ENCODE peak calls at places on chromosomes 6 and 20, in seven cellular contexts. C, W, Z, X, F, B and G are unnamed samples.
A peak's percentile ranks its signal among the peaks of the same experiment; 100 is the strongest.

GRCh38 chr20:4341804-4342560 is 326.6 kb upstream of the RNF24 start:
- DNase-seq in C (no peak), W (peak; percentile 90), Z (no peak), X (no peak), F (no peak), B (no peak), G (no peak)

GRCh38 chr20:9628589-9628988 is 114.2 kb downstream of the LAMP5 start:
- DNase-seq in C (no peak), W (no peak), Z (no peak), X (no peak), F (no peak), B (no peak), G (no peak)

GRCh38 chr6:50824505-50824904 is 5.8 kb downstream of the TFAP2B start:
- DNase-seq in C (no peak), W (no peak), Z (no peak), X (no peak), F (no peak), B (no peak), G (no peak)

GRCh38 chr6:165274611-165275010 is 34.8 kb downstream of the C6orf118 start:
- DNase-seq in C (no peak), W (no peak), Z (no peak), X (no peak), F (no peak), B (no peak), G (no peak)

GRCh38 chr20:53089866-53090265 is 117.7 kb downstream of the TSHZ2 start:
- DNase-seq in C (no peak), W (no peak), Z (no peak), X (no peak), F (no peak), B (no peak), G (peak; percentile 72)

GRCh38 chr6:133358598-133358997 is 117.4 kb downstream of the EYA4 start:
- DNase-seq in C (no peak), W (no peak), Z (no peak), X (no peak), F (no peak), B (no peak), G (no peak)

GRCh38 chr6:53302678-53303360 is 45.9 kb downstream of the ELOVL5 start:
- DNase-seq in C (no peak), W (peak; percentile 97), Z (no peak), X (no peak), F (no peak), B (no peak), G (no peak)

GRCh38 chr20:36373089-36373488 is 67.0 kb downstream of the DLGAP4 start:
- DNase-seq in C (no peak), W (no peak), Z (no peak), X (no peak), F (no peak), B (no peak), G (no peak)

GRCh38 chr20:3238616-3239025 is 369 bp downstream of the SLC4A11 start:
- DNase-seq in C (no peak), W (peak; percentile 7), Z (no peak), X (no peak), F (peak; percentile 60), B (peak; percentile 41), G (peak; percentile 23)

GRCh38 chr20:36050436-36051317 is 82.3 kb downstream of the CNBD2 start:
- DNase-seq in C (peak; percentile 89), W (peak; percentile 85), Z (peak; percentile 50), X (peak; percentile 81), F (peak; percentile 94), B (peak; percentile 94), G (peak; percentile 93)

DNA sequence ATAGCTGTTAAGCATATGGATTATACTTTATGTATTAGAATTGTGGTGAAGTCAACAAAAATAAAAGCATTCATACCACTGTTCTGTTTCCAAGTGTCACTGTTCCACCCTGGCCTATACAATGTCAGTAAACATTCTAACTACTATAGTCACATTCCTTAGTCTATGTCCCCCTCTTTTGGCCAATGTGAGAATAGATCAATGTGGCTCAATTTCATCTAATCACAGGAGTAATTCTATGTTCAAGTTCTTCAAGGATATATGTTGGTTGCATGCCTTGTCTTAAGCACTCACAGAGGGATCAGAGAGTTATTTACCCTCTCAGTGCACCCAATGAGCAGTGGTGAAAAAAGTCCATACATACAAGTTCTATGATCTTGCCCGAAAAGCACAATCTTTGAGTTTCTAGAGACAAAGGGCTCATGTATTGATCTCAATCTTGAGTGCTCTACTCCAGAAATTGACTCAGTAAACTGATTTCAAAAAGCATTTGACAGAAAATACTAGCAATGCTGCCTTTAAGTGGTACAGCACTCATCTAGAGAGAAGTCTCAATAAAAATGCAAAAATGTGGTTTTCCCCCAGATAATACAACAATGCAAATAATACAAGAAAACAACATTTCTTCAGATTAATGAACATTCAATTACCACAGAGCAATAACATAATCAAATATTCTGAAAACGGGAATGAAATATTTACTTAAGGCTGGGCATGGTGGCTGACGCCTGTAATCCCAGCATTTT is 16.5 kb downstream of the SMLR1 start:
- DNase-seq in C (no peak), W (peak; percentile 37), Z (no peak), X (no peak), F (no peak), B (no peak), G (no peak)
- TF ChIP-seq CTCF in C (peak; percentile 67), W (peak; percentile 55), Z (no peak), X (peak; percentile 27), F (peak; percentile 41), B (peak; percentile 69), G (no peak)

GRCh38 chr6:404685-405423 is 13.3 kb downstream of the IRF4 start:
- DNase-seq in C (no peak), W (no peak), Z (no peak), X (no peak), F (no peak), B (no peak), G (no peak)
- H3K27me3 ChIP-seq in C (no peaks in the 10 kb centered on the region), W (no peaks in the 10 kb centered on the region), Z (no peaks in the 10 kb centered on the region), X (no peaks in the 10 kb centered on the region), F (peaks cover 64% of the 10 kb centered on the region), B (no peaks in the 10 kb centered on the region), G (no peaks in the 10 kb centered on the region)

GRCh38 chr6:37022135-37022863 is 16.8 kb downstream of the FGD2 start:
- DNase-seq in C (no peak), W (no peak), Z (no peak), X (no peak), F (no peak), B (no peak), G (no peak)

GRCh38 chr6:37020426-37021211 is 15.2 kb downstream of the FGD2 start:
- DNase-seq in C (no peak), W (no peak), Z (no peak), X (no peak), F (no peak), B (no peak), G (no peak)

GRCh38 chr6:37019065-37019450 is 13.6 kb downstream of the FGD2 start:
- DNase-seq in C (no peak), W (no peak), Z (no peak), X (no peak), F (no peak), B (no peak), G (no peak)

GRCh38 chr6:37018152-37019064 is 13.0 kb downstream of the FGD2 start:
- DNase-seq in C (peak; percentile 89), W (peak; percentile 76), Z (peak; percentile 73), X (peak; percentile 87), F (peak; percentile 88), B (peak; percentile 93), G (peak; percentile 96)

GRCh38 chr6:37021356-37022129 is 16.1 kb downstream of the FGD2 start:
- DNase-seq in C (no peak), W (peak; percentile 34), Z (no peak), X (no peak), F (no peak), B (no peak), G (peak; percentile 46)
- TF ChIP-seq CTCF in C (no peak), W (peak; percentile 66), Z (no peak), X (peak; percentile 12), F (peak; percentile 87), B (peak; percentile 37), G (no peak)

GRCh38 chr6:10426781-10427279 is 12.0 kb upstream of the TFAP2A start:
- DNase-seq in C (no peak), W (no peak), Z (no peak), X (no peak), F (no peak), B (no peak), G (no peak)

GRCh38 chr6:10429638-10430427 is 15.0 kb upstream of the TFAP2A start:
- DNase-seq in C (no peak), W (peak; percentile 42), Z (no peak), X (no peak), F (peak; percentile 55), B (no peak), G (no peak)

GRCh38 chr6:10425177-10425972 is 10.5 kb upstream of the TFAP2A start:
- DNase-seq in C (no peak), W (peak; percentile 21), Z (no peak), X (no peak), F (no peak), B (no peak), G (no peak)

GRCh38 chr6:10424005-10424404 is 9.1 kb upstream of the TFAP2A start:
- DNase-seq in C (no peak), W (no peak), Z (no peak), X (no peak), F (peak; percentile 43), B (no peak), G (no peak)

GRCh38 chr6:10425973-10426780 is 11.3 kb upstream of the TFAP2A start:
- DNase-seq in C (no peak), W (peak; percentile 34), Z (no peak), X (no peak), F (no peak), B (no peak), G (peak; percentile 59)
- H3K27me3 ChIP-seq in C (no peaks in the 10 kb centered on the region), W (peaks cover 44% of the 10 kb centered on the region), Z (peaks cover 24% of the 10 kb centered on the region), X (no peaks in the 10 kb centered on the region), F (peaks cover 39% of the 10 kb centered on the region), B (peaks cover 51% of the 10 kb centered on the region), G (no peaks in the 10 kb centered on the region)